ENCODE peak calls at places on chromosomes 11 and 22, in five cellular contexts. One of them, this sample, is unnamed.

GRCh38 chr11:76329983-76330382 is 50.9 kb downstream of the THAP12 start:
- DNase-seq in transverse colon: no peak
- DNase-seq in SK-N-SH: no peak
- DNase-seq in endothelial cell of umbilical vein: no peak
- DNase-seq in upper lobe of left lung: no peak
- DNase-seq in this sample: no peak

GRCh38 chr11:1738380-1738779 is 12.0 kb downstream of the IFITM10 start:
- DNase-seq in endothelial cell of umbilical vein: no peak
- DNase-seq in SK-N-SH: no peak
- DNase-seq in upper lobe of left lung: peak
- DNase-seq in transverse colon: no peak
- DNase-seq in this sample: no peak

GRCh38 chr22:45007946-45008852 is 1.6 kb downstream of the PHF21B start:
- DNase-seq in upper lobe of left lung: no peak
- DNase-seq in transverse colon: no peak
- DNase-seq in SK-N-SH: peak
- DNase-seq in endothelial cell of umbilical vein: peak
- DNase-seq in this sample: no peak

GRCh38 chr11:22728600-22729394 is 62.4 kb downstream of the GAS2 start:
- DNase-seq in endothelial cell of umbilical vein: peak
- DNase-seq in upper lobe of left lung: no peak
- DNase-seq in transverse colon: no peak
- DNase-seq in SK-N-SH: no peak
- DNase-seq in this sample: no peak

GRCh38 chr11:92969293-92969633 is 188 bp upstream of the MTNR1B start:
- DNase-seq in endothelial cell of umbilical vein: no peak
- DNase-seq in transverse colon: no peak
- DNase-seq in SK-N-SH: no peak
- DNase-seq in upper lobe of left lung: no peak
- DNase-seq in this sample: no peak

GRCh38 chr22:29195118-29195963 is 10.4 kb upstream of the EMID1 start:
- DNase-seq in transverse colon: no peak
- DNase-seq in SK-N-SH: peak
- DNase-seq in endothelial cell of umbilical vein: no peak
- DNase-seq in upper lobe of left lung: no peak
- DNase-seq in this sample: no peak

GRCh38 chr11:12201016-12201985 is 90.9 kb downstream of the MICAL2 start:
- DNase-seq in transverse colon: no peak
- DNase-seq in endothelial cell of umbilical vein: peak
- DNase-seq in SK-N-SH: peak
- DNase-seq in upper lobe of left lung: no peak
- DNase-seq in this sample: no peak

GRCh38 chr22:22748297-22748743 is 103.9 kb downstream of the GGTLC2 start:
- DNase-seq in upper lobe of left lung: peak
- DNase-seq in SK-N-SH: peak
- DNase-seq in endothelial cell of umbilical vein: peak
- DNase-seq in transverse colon: peak
- DNase-seq in this sample: peak

GRCh38 chr11:57499413-57499982 is 16.0 kb downstream of the SLC43A1 start:
- DNase-seq in SK-N-SH: peak
- DNase-seq in endothelial cell of umbilical vein: peak
- DNase-seq in transverse colon: peak
- DNase-seq in upper lobe of left lung: peak
- DNase-seq in this sample: no peak

DNA sequence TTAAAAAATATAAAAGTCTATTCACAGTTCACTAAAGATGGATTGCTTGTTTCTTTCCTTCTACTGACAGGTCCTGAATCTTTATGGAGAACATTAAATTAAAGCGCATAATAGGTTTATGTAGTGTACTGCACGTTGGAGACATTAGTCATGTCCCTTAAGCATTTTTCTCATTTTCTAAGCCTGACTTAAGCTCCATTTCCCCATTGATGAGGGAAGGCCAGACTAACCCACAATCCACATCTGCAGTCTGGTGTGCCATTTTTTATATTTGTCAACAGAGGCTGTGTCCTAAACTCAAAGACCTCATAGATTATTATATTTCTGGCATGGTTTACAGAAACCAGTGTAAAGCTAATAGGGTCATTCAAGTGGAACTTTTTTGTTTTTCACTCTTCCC is 39.9 kb downstream of the CADM1 start:
- DNase-seq in transverse colon: no peak
- DNase-seq in SK-N-SH: no peak
- DNase-seq in endothelial cell of umbilical vein: no peak
- DNase-seq in upper lobe of left lung: no peak
- DNase-seq in this sample: no peak
- H3K27ac ChIP-seq in transverse colon: no peak
- H3K27ac ChIP-seq in SK-N-SH: peak
- H3K27ac ChIP-seq in endothelial cell of umbilical vein: no peak
- H3K27ac ChIP-seq in upper lobe of left lung: no peak
- H3K27ac ChIP-seq in this sample: no peak

DNA sequence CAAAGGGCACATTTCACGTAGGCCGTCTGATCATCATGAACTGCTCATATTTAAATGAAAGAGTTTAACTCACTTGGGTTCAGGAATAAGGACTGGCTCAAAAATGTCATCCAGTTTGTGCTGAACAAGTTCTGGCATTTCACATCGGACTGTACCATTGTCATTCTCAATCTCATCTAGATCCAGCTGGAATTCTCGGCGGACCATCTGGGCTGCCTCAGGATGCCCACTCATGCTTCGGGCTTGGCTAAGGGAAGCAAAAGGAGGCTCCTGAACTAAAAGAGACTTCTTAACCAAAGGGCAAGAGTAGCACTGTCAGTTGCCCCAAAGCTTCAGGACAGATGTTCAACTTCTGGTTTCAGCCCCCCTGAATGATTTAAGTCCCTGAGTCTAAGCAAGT is 40.2 kb downstream of the F2 start:
- DNase-seq in upper lobe of left lung: no peak
- DNase-seq in SK-N-SH: no peak
- DNase-seq in transverse colon: no peak
- DNase-seq in endothelial cell of umbilical vein: no peak
- DNase-seq in this sample: no peak
- TF ChIP-seq POLR2AphosphoS5 in upper lobe of left lung: no peak
- TF ChIP-seq POLR2AphosphoS5 in SK-N-SH: no peak
- TF ChIP-seq POLR2AphosphoS5 in transverse colon: no peak
- TF ChIP-seq POLR2AphosphoS5 in endothelial cell of umbilical vein: no peak
- TF ChIP-seq POLR2AphosphoS5 in this sample: no peak

DNA sequence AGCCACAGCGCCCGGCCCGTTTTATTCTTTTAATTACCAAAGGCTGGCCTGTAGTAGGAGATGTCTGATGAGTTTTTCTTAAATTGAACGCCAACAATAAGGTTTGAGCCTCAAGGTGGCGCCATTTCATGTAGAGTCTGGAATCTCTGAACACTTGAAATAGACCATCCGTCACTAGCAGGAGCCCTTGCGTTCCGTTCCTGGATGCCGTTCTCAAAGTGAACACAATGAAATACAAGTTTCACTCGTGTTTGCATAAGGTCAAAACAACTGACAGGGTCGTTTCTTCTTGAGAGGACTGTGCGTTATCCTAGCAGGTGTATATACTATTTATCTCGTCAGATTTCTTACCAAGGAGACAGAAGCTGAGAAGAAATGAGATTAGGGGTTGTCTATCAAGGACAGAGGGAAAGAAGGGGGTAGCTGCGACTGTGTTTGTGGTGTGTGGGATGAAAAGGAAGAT is 18.7 kb upstream of the SCGB1D1 start:
- DNase-seq in endothelial cell of umbilical vein: peak
- DNase-seq in SK-N-SH: peak
- DNase-seq in transverse colon: peak
- DNase-seq in upper lobe of left lung: peak
- DNase-seq in this sample: peak
- TF ChIP-seq CTCF in endothelial cell of umbilical vein: peak
- TF ChIP-seq CTCF in SK-N-SH: peak
- TF ChIP-seq CTCF in transverse colon: peak
- TF ChIP-seq CTCF in upper lobe of left lung: peak
- TF ChIP-seq CTCF in this sample: peak

GRCh38 chr11:47184711-47185304 is 1.4 kb downstream of the PACSIN3 start:
- DNase-seq in SK-N-SH: peak
- DNase-seq in endothelial cell of umbilical vein: no peak
- DNase-seq in upper lobe of left lung: peak
- DNase-seq in transverse colon: no peak
- DNase-seq in this sample: no peak

GRCh38 chr11:47183031-47183856 is 3.0 kb downstream of the PACSIN3 start:
- DNase-seq in endothelial cell of umbilical vein: no peak
- DNase-seq in transverse colon: no peak
- DNase-seq in SK-N-SH: no peak
- DNase-seq in upper lobe of left lung: no peak
- DNase-seq in this sample: no peak

GRCh38 chr11:47185305-47186075 is 744 bp downstream of the PACSIN3 start:
- DNase-seq in transverse colon: peak
- DNase-seq in SK-N-SH: peak
- DNase-seq in endothelial cell of umbilical vein: peak
- DNase-seq in upper lobe of left lung: peak
- DNase-seq in this sample: no peak

GRCh38 chr11:47182380-47182779 is 3.9 kb downstream of the PACSIN3 start:
- DNase-seq in transverse colon: no peak
- DNase-seq in endothelial cell of umbilical vein: no peak
- DNase-seq in upper lobe of left lung: no peak
- DNase-seq in SK-N-SH: no peak
- DNase-seq in this sample: no peak

DNA sequence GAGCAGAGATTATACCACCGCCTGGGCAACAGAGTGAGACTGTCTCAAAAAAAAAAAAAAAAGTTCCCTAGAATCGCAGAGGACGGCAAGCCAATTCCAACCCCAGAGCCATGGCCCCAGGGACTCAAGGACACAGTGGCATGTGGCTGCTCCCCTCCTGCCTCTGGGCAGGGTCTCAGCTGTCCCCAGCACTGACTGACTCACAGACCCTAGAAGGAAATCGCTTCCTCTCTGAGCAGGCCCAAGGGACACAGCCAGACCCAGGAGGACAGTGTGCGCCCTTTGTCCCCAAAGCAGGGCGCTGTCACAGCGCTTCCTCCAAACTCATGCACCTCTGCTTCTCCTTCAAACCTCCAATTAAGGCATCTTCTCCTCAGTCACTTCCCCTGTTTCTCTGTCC is 2.3 kb downstream of the PACSIN3 start:
- DNase-seq in upper lobe of left lung: no peak
- DNase-seq in SK-N-SH: peak
- DNase-seq in endothelial cell of umbilical vein: no peak
- DNase-seq in transverse colon: no peak
- DNase-seq in this sample: no peak
- H3K27ac ChIP-seq in upper lobe of left lung: peak
- H3K27ac ChIP-seq in SK-N-SH: no peak
- H3K27ac ChIP-seq in endothelial cell of umbilical vein: no peak
- H3K27ac ChIP-seq in transverse colon: peak
- H3K27ac ChIP-seq in this sample: no peak

GRCh38 chr22:48138427-48138826 is 1376.0 kb downstream of the TBC1D22A start:
- DNase-seq in upper lobe of left lung: no peak
- DNase-seq in SK-N-SH: no peak
- DNase-seq in endothelial cell of umbilical vein: no peak
- DNase-seq in transverse colon: no peak
- DNase-seq in this sample: no peak
- TF ChIP-seq POLR2AphosphoS5 in upper lobe of left lung: no peak
- TF ChIP-seq POLR2AphosphoS5 in SK-N-SH: no peak
- TF ChIP-seq POLR2AphosphoS5 in endothelial cell of umbilical vein: no peak
- TF ChIP-seq POLR2AphosphoS5 in transverse colon: no peak
- TF ChIP-seq POLR2AphosphoS5 in this sample: no peak

DNA sequence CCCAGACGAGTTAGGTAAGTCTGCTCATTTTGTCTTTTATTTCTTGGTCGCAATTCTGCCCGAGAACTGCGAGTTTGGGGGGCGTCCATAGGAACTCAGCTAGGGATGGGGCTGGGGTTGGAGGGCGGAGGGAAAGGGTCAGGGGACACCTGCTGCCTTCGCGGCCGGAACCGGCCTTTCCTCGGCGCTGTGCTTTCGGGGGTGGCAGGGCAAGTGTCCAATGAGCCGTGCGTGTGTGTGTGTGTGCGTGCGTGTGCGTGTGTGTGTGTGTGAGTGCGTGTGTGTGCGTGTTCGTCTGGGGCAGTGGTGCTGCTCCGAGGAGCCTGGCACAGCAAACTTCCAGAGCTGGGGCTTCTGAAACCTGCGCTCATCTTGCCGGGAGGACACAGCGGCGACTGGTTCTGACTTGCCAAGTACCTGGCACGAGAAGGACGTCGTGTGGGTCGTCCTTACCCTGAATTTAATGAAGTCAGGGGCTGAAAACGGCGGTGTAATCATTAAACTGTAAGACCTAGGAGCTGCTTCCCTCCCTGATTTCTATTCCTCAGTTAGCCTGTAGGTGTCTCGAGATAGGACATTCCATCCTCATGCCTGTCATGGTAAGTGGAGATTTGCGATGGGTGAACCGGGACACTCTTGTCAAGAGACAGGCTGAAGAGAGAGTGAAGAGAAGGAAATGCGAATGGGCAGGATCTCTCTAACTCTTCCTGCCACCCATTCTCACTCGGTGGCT is 27.0 kb upstream of the AMOTL1 start:
- DNase-seq in endothelial cell of umbilical vein: peak
- DNase-seq in transverse colon: no peak
- DNase-seq in SK-N-SH: peak
- DNase-seq in upper lobe of left lung: no peak
- DNase-seq in this sample: peak
- TF ChIP-seq CTCF in endothelial cell of umbilical vein: peak
- TF ChIP-seq CTCF in transverse colon: peak
- TF ChIP-seq CTCF in SK-N-SH: peak
- TF ChIP-seq CTCF in upper lobe of left lung: peak
- TF ChIP-seq CTCF in this sample: peak

DNA sequence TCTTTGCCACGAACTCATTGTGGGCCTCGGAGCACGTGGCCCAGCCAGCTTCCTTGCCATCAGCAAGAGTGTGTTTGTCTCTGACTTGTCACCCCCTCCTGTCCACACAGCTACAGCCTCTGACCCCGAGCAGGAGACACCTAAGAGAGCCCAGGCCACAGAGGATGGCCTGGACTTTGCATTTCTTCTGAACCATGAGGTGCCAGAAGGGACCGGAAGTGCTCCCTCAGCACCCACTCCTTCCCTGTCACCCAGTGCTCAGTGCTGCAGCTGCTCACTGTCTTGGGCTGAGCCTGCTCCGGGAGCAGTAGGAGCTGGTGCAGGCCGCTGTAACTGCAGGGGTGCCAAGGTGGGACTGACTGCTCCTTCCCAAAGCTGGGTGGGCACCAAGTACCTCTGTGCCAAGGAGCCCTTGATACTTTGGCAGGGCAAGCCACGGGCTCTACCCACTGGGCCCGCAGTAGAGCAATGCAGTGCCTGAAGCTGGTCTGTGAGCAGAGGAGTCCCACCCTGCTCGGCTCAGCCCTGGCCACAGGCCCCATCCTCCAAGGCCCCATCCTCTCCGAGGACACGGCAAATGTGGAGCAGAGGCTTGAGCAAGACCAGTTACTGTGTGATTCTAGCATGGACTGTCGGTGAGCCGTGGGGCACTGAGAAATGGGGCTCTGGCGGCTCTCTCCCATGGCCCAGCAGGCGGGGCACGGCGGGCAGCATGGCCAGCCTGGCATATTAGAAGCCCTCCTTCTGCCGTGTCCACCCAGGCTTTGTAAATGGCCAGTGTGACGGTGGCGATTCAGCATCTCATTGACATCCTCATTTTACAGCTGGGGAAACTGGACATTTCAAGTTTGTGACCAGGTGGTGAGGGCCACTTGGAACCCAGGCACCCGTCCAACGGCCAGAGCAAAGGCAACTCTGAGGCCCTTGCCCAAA is 6.3 kb downstream of the GRK2 start:
- DNase-seq in upper lobe of left lung: peak
- DNase-seq in transverse colon: peak
- DNase-seq in endothelial cell of umbilical vein: no peak
- DNase-seq in SK-N-SH: no peak
- DNase-seq in this sample: peak
- H3K27ac ChIP-seq in upper lobe of left lung: peak
- H3K27ac ChIP-seq in transverse colon: peak
- H3K27ac ChIP-seq in endothelial cell of umbilical vein: no peak
- H3K27ac ChIP-seq in SK-N-SH: no peak
- H3K27ac ChIP-seq in this sample: peak

GRCh38 chr11:3796346-3796745 is 1.0 kb downstream of the NUP98 start:
- DNase-seq in endothelial cell of umbilical vein: peak
- DNase-seq in SK-N-SH: no peak
- DNase-seq in upper lobe of left lung: no peak
- DNase-seq in transverse colon: no peak
- DNase-seq in this sample: no peak
- TF ChIP-seq POLR2AphosphoS5 in endothelial cell of umbilical vein: no peak
- TF ChIP-seq POLR2AphosphoS5 in SK-N-SH: no peak
- TF ChIP-seq POLR2AphosphoS5 in upper lobe of left lung: no peak
- TF ChIP-seq POLR2AphosphoS5 in transverse colon: no peak
- TF ChIP-seq POLR2AphosphoS5 in this sample: no peak